ENCODE peak calls at places on chromosomes 3 and 15, in five cellular contexts. W is GM23248, X is ovary, Q is Kasumi-1, M is GM04503. U is an unnamed sample.

GRCh38 chr15:39202641-39203040 is 378.2 kb upstream of the THBS1 start:
- DNase-seq in M (no peak), Q (no peak), W (peak; percentile 65), X (no peak), U (no peak)

GRCh38 chr3:123380261-123380660 is 68.6 kb downstream of the ADCY5 start:
- DNase-seq in W (no peak), Q (no peak), X (no peak), M (no peak), U (no peak)

GRCh38 chr3:41434781-41435180 is 235.5 kb downstream of the CTNNB1 start:
- DNase-seq in M (peak; percentile 1), Q (no peak), X (no peak), W (peak; percentile 13), U (no peak)

GRCh38 chr3:25291524-25291923 is 136.5 kb upstream of the RARB start:
- DNase-seq in X (no peak), M (no peak), W (no peak), Q (no peak), U (no peak)

GRCh38 chr3:51146781-51147180 is 238.3 kb upstream of the MANF start:
- DNase-seq in W (no peak), M (no peak), Q (no peak), X (no peak), U (no peak)

GRCh38 chr3:179828738-179829137 is 175.9 kb downstream of the USP13 start:
- DNase-seq in W (no peak), Q (no peak), M (no peak), X (no peak), U (no peak)

GRCh38 chr3:184711366-184712247 is at the start of gene MAGEF1:
- DNase-seq in X (peak; percentile 85), M (no peak), Q (peak; percentile 64), W (peak; percentile 85), U (peak; percentile 92)

GRCh38 chr3:106115557-106115956 is 246.7 kb upstream of the CBLB start:
- DNase-seq in W (no peak), Q (no peak), M (no peak), X (no peak), U (no peak)

GRCh38 chr3:11056531-11057050 is 64.0 kb downstream of the SLC6A1 start:
- DNase-seq in X (no peak), M (no peak), Q (no peak), W (no peak), U (no peak)